ENCODE peak calls at places on chromosomes 4 and X, in six cellular contexts. R is stimulated activated CD4-positive, alpha-beta T cell treated with anti-CD3 and anti-CD28 coated beads, Interleukin-12 subunit alpha, Interleukin-12 subunit beta, amount 100 ng/mL, for 4 hours; K is amniotic epithelial cell; H is HEK293T; Q is central memory CD8-positive, alpha-beta T cell; X is mesenteric fat pad. F is an unnamed sample.

GRCh38 chrX:48472851-48473717 is 2.9 kb upstream of the FTSJ1 start:
- DNase-seq in R (no peak), K (no peak), H (no peak), Q (no peak), X (no peak), F (no peak)

GRCh38 chrX:74923942-74924448 is 1.3 kb downstream of the NEXMIF start:
- DNase-seq in R (peak; percentile 4), K (no peak), H (no peak), Q (no peak), X (no peak), F (peak; percentile 1)

GRCh38 chr4:27930291-27930690 is 1069.7 kb downstream of the STIM2 start:
- DNase-seq in R (no peak), K (no peak), H (no peak), Q (no peak), X (no peak), F (no peak)

GRCh38 chr4:21077967-21078366 is 377.7 kb downstream of the PACRGL start:
- DNase-seq in R (no peak), K (no peak), H (no peak), Q (no peak), X (no peak), F (no peak)

GRCh38 chr4:80237992-80238391 is 28.5 kb upstream of the FGF5 start:
- DNase-seq in R (no peak), K (peak; percentile 87), H (no peak), Q (no peak), X (no peak), F (no peak)

GRCh38 chrX:39688576-39689373 is 409.0 kb downstream of the BCOR start:
- DNase-seq in R (peak; percentile 19), K (peak; percentile 47), H (peak; percentile 61), Q (no peak), X (no peak), F (peak; percentile 71)

GRCh38 chrX:104391905-104392304 is 137.2 kb upstream of the ESX1 start:
- DNase-seq in R (no peak), K (no peak), H (no peak), Q (no peak), X (no peak), F (no peak)

GRCh38 chr4:121582296-121582695 is 114.5 kb downstream of the ANXA5 start:
- DNase-seq in R (no peak), K (no peak), H (no peak), Q (no peak), X (no peak), F (no peak)

GRCh38 chr4:94870151-94870550 is 112.4 kb downstream of the BMPR1B start:
- DNase-seq in R (no peak), K (no peak), H (no peak), Q (no peak), X (no peak), F (no peak)

GRCh38 chr4:187840814-187841213 is 154.8 kb upstream of the ZFP42 start:
- DNase-seq in R (no peak), K (no peak), H (no peak), Q (no peak), X (no peak), F (no peak)

GRCh38 chr4:169677150-169677732 is 56.9 kb downstream of the CLCN3 start:
- DNase-seq in R (no peak), K (peak; percentile 14), H (no peak), Q (no peak), X (no peak), F (no peak)

GRCh38 chrX:138877746-138878145 is 166.2 kb upstream of the FGF13 start:
- DNase-seq in R (no peak), K (no peak), H (no peak), Q (no peak), X (no peak), F (no peak)

GRCh38 chr4:1380368-1381151 is 25.7 kb downstream of the NKX1-1 start:
- DNase-seq in R (no peak), K (no peak), H (no peak), Q (no peak), X (no peak), F (no peak)

GRCh38 chrX:145393702-145394235 is 146.5 kb downstream of the SPANXN1 start:
- DNase-seq in R (no peak), K (no peak), H (peak; percentile 11), Q (no peak), X (no peak), F (no peak)

GRCh38 chr4:79454656-79455055 is 46.6 kb upstream of the GK2 start:
- DNase-seq in R (no peak), K (no peak), H (no peak), Q (no peak), X (no peak), F (no peak)

GRCh38 chr4:116183241-116183640 is 902.1 kb downstream of the TRAM1L1 start:
- DNase-seq in R (no peak), K (no peak), H (no peak), Q (no peak), X (no peak), F (no peak)

GRCh38 chrX:53050841-53051240 is 2.3 kb downstream of the GPR173 start:
- DNase-seq in R (no peak), K (peak; percentile 34), H (no peak), Q (no peak), X (no peak), F (no peak)

GRCh38 chrX:94524867-94525266 is 850.9 kb downstream of the FAM133A start:
- DNase-seq in R (no peak), K (no peak), H (peak; percentile 21), Q (no peak), X (no peak), F (no peak)

GRCh38 chrX:34734383-34734782 is 77.3 kb upstream of the TMEM47 start:
- DNase-seq in R (no peak), K (peak; percentile 9), H (no peak), Q (no peak), X (no peak), F (no peak)

GRCh38 chr4:53123171-53123570 is 242.7 kb downstream of the SCFD2 start:
- DNase-seq in R (no peak), K (no peak), H (no peak), Q (no peak), X (no peak), F (no peak)

GRCh38 chr4:99117876-99118693 is 26.0 kb downstream of the ADH4 start:
- DNase-seq in R (no peak), K (peak; percentile 14), H (no peak), Q (no peak), X (no peak), F (no peak)

GRCh38 chr4:55124337-55125076 is 888 bp downstream of the KDR start:
- DNase-seq in R (no peak), K (no peak), H (no peak), Q (no peak), X (no peak), F (peak; percentile 8)

GRCh38 chrX:153469811-153470410 is 465 bp downstream of the HAUS7 start:
- DNase-seq in R (peak; percentile 32), K (no peak), H (peak; percentile 41), Q (no peak), X (no peak), F (no peak)

GRCh38 chr4:65302145-65302544 is 368.1 kb downstream of the EPHA5 start:
- DNase-seq in R (no peak), K (peak; percentile 51), H (no peak), Q (no peak), X (no peak), F (no peak)

GRCh38 chr4:137278431-137278830 is 253.9 kb downstream of the PCDH18 start:
- DNase-seq in R (no peak), K (no peak), H (no peak), Q (no peak), X (no peak), F (no peak)

GRCh38 chr4:127809173-127809800 is 27.2 kb downstream of the HSPA4L start:
- DNase-seq in R (no peak), K (peak; percentile 35), H (no peak), Q (no peak), X (no peak), F (no peak)

GRCh38 chr4:100962698-100963097 is 384.6 kb downstream of the PPP3CA start:
- DNase-seq in R (no peak), K (no peak), H (no peak), Q (no peak), X (no peak), F (no peak)

GRCh38 chrX:9133426-9133825 is 99.5 kb upstream of the FAM9B start:
- DNase-seq in R (no peak), K (peak; percentile 32), H (no peak), Q (no peak), X (no peak), F (no peak)

GRCh38 chr4:83285022-83285387 is 407 bp upstream of the COQ2 start:
- DNase-seq in R (no peak), K (peak; percentile 60), H (no peak), Q (peak; percentile 18), X (no peak), F (no peak)

GRCh38 chr4:154030747-154031146 is 241.9 kb upstream of the SFRP2 start:
- DNase-seq in R (no peak), K (no peak), H (no peak), Q (no peak), X (no peak), F (no peak)

GRCh38 chrX:101206471-101206870 is 13.1 kb upstream of the DRP2 start:
- DNase-seq in R (no peak), K (peak; percentile 61), H (peak; percentile 53), Q (no peak), X (no peak), F (no peak)

GRCh38 chr4:184795214-184795844 is 30.4 kb downstream of the ACSL1 start:
- DNase-seq in R (no peak), K (no peak), H (no peak), Q (no peak), X (no peak), F (no peak)

GRCh38 chrX:128769511-128769910 is 717.3 kb upstream of the ACTRT1 start:
- DNase-seq in R (no peak), K (peak; percentile 6), H (no peak), Q (no peak), X (no peak), F (no peak)

GRCh38 chrX:129842510-129843208 is 1.0 kb downstream of the ZDHHC9 start:
- DNase-seq in R (no peak), K (no peak), H (no peak), Q (no peak), X (no peak), F (no peak)

GRCh38 chr4:185742766-185743165 is 69.2 kb downstream of the SORBS2 start:
- DNase-seq in R (no peak), K (no peak), H (no peak), Q (no peak), X (no peak), F (no peak)

GRCh38 chrX:142084611-142085010 is 120.5 kb downstream of the MAGEC2 start:
- DNase-seq in R (no peak), K (no peak), H (no peak), Q (no peak), X (no peak), F (no peak)